ENCODE peak calls at places on chromosomes 16 and 17, in seven cellular contexts. C is Peyer's patch, O is right lobe of liver, M is adrenal gland, W is tibial nerve, U is stomach, Y is heart left ventricle. R is an unnamed sample.

GRCh38 chr16:11301645-11302513 is 20.7 kb upstream of the PRM1 start:
- DNase-seq in C (no peak), O (no peak), M (no peak), W (no peak), U (no peak), Y (no peak), R (no peak)

GRCh38 chr16:87553174-87553573 is 49.1 kb upstream of the JPH3 start:
- DNase-seq in C (no peak), O (no peak), M (no peak), W (no peak), U (no peak), Y (no peak), R (no peak)

GRCh38 chr17:60901806-60902205 is 224.2 kb downstream of the BCAS3 start:
- DNase-seq in C (no peak), O (no peak), M (no peak), W (no peak), U (no peak), Y (no peak), R (no peak)

GRCh38 chr17:37787055-37787720 is 42.3 kb upstream of the HNF1B start:
- DNase-seq in C (no peak), O (peak), M (peak), W (no peak), U (peak), Y (no peak), R (no peak)

GRCh38 chr17:3527896-3528603 is 29.6 kb downstream of the TRPV3 start:
- DNase-seq in C (no peak), O (no peak), M (no peak), W (no peak), U (no peak), Y (no peak), R (no peak)

GRCh38 chr17:21388066-21388465 is 11.9 kb downstream of the KCNJ12 start:
- DNase-seq in C (no peak), O (no peak), M (no peak), W (no peak), U (no peak), Y (peak), R (no peak)

GRCh38 chr17:45325810-45326209 is 9.0 kb upstream of the MAP3K14 start:
- DNase-seq in C (no peak), O (no peak), M (peak), W (no peak), U (no peak), Y (no peak), R (no peak)

GRCh38 chr16:10086620-10087019 is 95.6 kb downstream of the GRIN2A start:
- DNase-seq in C (no peak), O (no peak), M (no peak), W (no peak), U (no peak), Y (no peak), R (no peak)

GRCh38 chr17:53336281-53336680 is 486.4 kb upstream of the KIF2B start:
- DNase-seq in C (no peak), O (no peak), M (no peak), W (no peak), U (no peak), Y (no peak), R (no peak)

GRCh38 chr17:67246648-67247415 is 1.8 kb upstream of the HELZ start:
- DNase-seq in C (peak), O (peak), M (peak), W (no peak), U (peak), Y (no peak), R (peak)

GRCh38 chr17:2108170-2108569 is 53.3 kb downstream of the HIC1 start:
- DNase-seq in C (no peak), O (no peak), M (no peak), W (no peak), U (no peak), Y (no peak), R (no peak)

GRCh38 chr16:87698241-87698640 is 67.5 kb downstream of the KLHDC4 start:
- DNase-seq in C (peak), O (no peak), M (no peak), W (no peak), U (no peak), Y (no peak), R (no peak)

GRCh38 chr17:31388770-31389672 is 2.5 kb upstream of the RAB11FIP4 start:
- DNase-seq in C (peak), O (no peak), M (no peak), W (no peak), U (peak), Y (peak), R (no peak)

GRCh38 chr17:10614536-10615155 is 42.5 kb downstream of the MYH3 start:
- DNase-seq in C (peak), O (no peak), M (no peak), W (peak), U (no peak), Y (peak), R (peak)

GRCh38 chr17:42252528-42253172 is 23.5 kb downstream of the STAT5B start:
- DNase-seq in C (no peak), O (no peak), M (no peak), W (no peak), U (no peak), Y (no peak), R (no peak)

GRCh38 chr17:27473748-27474609 is 17.7 kb downstream of the KSR1 start:
- DNase-seq in C (peak), O (no peak), M (peak), W (no peak), U (peak), Y (peak), R (no peak)

GRCh38 chr17:73155410-73156165 is 9.2 kb upstream of the SSTR2 start:
- DNase-seq in C (no peak), O (no peak), M (no peak), W (no peak), U (no peak), Y (no peak), R (no peak)

DNA sequence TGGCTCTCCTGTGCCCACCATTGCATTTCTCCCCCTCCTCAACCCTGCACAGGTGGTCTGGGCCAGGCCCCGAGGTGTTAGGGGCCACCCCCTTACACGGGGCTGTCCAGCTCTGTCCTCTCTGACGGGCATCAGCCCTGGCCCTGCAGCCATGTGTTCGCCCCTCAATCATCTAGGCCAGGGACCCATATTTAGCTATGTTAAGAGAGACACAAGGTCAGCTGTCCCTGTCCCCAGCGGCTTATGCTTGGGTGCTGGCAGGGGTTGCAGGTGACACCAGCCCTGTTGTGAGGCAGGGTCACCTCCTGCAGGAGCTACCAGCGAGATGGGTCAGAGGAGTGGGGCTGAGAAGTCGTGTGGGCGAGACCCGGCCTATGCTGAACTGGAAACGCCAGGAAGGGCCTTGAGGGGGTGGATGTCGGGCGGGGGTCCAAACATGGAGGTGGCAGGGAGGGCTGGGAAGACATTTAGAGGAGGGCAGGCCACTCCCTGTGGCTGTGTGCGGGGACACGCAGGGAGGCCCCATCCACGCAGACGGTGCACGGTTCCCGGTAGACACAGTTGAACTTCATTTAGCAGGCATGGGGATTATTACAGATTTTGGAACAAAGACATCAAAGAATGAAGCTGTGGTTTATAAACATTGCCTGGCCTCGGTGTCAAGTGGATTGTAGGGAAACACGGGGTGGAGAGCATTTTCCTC is 133.2 kb upstream of the CHMP6 start:
- DNase-seq in C (no peak), O (no peak), M (no peak), W (no peak), U (no peak), Y (no peak), R (no peak)
- TF ChIP-seq POLR2A in C (no peak), O (no peak), M (no peak), W (no peak), U (no peak), Y (no peak), R (no peak)

GRCh38 chr17:19000531-19001011 is 4.0 kb downstream of the FAM83G start:
- DNase-seq in C (no peak), O (no peak), M (peak), W (no peak), U (peak), Y (no peak), R (peak)
- TF ChIP-seq POLR2A in C (peak), O (peak), M (no peak), W (no peak), U (no peak), Y (no peak), R (no peak)

GRCh38 chr17:76868176-76868668 is at the start of gene MGAT5B:
- DNase-seq in C (peak), O (peak), M (peak), W (peak), U (peak), Y (peak), R (peak)
- TF ChIP-seq POLR2A in C (no peak), O (no peak), M (no peak), W (no peak), U (no peak), Y (no peak), R (peak)

GRCh38 chr17:63694229-63694973 is 5.5 kb downstream of the LIMD2 start:
- DNase-seq in C (peak), O (no peak), M (no peak), W (no peak), U (no peak), Y (no peak), R (no peak)
- TF ChIP-seq POLR2A in C (no peak), O (no peak), M (no peak), W (no peak), U (no peak), Y (no peak), R (no peak)

GRCh38 chr17:39579318-39580081 is 28.2 kb downstream of the NEUROD2 start:
- DNase-seq in C (no peak), O (no peak), M (peak), W (no peak), U (no peak), Y (peak), R (no peak)

GRCh38 chr17:39568710-39569109 is 39.0 kb downstream of the NEUROD2 start:
- DNase-seq in C (no peak), O (no peak), M (no peak), W (no peak), U (no peak), Y (no peak), R (no peak)

GRCh38 chr17:39576187-39576586 is 31.5 kb downstream of the NEUROD2 start:
- DNase-seq in C (no peak), O (no peak), M (no peak), W (no peak), U (no peak), Y (no peak), R (no peak)

GRCh38 chr17:39578272-39578671 is 29.4 kb downstream of the NEUROD2 start:
- DNase-seq in C (no peak), O (no peak), M (no peak), W (no peak), U (no peak), Y (no peak), R (no peak)

DNA sequence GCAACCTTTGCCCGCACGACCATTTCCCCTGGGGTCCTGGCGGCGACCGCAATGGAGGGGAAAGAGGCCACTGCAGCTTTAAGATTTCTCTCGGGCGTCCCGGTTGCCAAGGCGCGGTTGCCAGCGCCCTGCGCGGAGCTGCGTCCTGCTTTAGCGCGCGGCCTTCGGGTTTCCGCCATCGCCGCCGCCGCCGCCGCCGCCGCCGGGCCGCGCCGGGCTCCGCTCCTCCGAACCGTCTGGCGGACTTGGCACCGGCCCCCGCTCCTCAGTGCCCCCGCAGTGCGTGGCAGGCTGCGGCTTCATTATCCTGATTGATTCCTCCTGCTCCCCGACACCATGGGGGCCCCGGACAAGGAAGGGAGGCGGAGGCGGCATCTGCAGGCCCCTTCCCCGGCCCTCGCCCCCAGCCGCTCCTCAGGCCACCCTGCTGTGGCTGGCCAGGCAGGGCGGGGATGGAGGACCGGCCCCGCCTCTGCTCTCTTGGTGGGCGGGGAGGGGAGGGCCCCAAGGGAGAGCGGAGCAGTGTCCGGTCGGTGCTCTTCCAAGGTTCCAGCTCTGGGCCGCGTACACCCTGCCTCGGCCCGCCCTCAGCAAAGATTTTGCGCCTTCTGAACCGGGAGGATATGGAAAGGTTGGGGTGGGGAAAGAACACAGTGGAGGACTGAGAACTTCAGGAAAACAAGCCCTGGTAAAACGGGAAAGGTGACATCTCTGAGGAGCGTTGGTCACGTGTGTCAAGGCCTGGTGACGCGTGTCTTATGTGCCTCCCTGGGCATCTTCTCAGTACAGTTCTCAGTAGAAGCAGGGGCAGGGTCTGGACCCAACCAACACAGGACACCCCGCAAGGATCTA is 34.0 kb downstream of the NEUROD2 start:
- DNase-seq in C (peak), O (peak), M (peak), W (peak), U (peak), Y (peak), R (peak)
- TF ChIP-seq POLR2A in C (no peak), O (peak), M (peak), W (no peak), U (no peak), Y (no peak), R (peak)

GRCh38 chr17:17888371-17888770 is 51.6 kb upstream of the SREBF1 start:
- DNase-seq in C (no peak), O (no peak), M (no peak), W (no peak), U (no peak), Y (no peak), R (no peak)

GRCh38 chr17:17886747-17887146 is 50.0 kb upstream of the SREBF1 start:
- DNase-seq in C (no peak), O (no peak), M (no peak), W (no peak), U (no peak), Y (no peak), R (no peak)

GRCh38 chr17:17889922-17890321 is 53.1 kb upstream of the SREBF1 start:
- DNase-seq in C (no peak), O (no peak), M (no peak), W (no peak), U (no peak), Y (no peak), R (no peak)

GRCh38 chr17:17887752-17888304 is 51.0 kb upstream of the SREBF1 start:
- DNase-seq in C (no peak), O (no peak), M (no peak), W (no peak), U (no peak), Y (no peak), R (no peak)

DNA sequence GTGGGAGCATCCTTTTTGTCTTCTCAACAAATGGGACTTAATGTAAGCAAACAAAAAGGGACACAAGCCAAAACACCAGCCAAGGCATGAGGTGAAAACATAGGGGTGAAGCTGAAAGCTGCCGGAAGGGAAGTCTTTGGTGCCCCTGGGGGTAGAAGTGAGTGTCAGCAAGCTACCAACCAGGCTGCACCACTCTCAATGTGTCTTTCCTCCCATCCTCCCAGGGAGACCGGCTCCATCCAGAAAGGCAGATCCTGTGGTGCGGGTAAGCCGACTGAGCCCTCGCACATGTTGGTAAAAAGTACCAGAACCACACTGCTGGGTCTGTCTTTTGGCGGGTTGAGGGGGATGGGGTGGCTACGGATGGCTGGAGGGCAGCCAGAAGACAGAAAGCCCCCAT is 52.0 kb upstream of the SREBF1 start:
- DNase-seq in C (no peak), O (no peak), M (no peak), W (no peak), U (no peak), Y (no peak), R (no peak)
- TF ChIP-seq POLR2A in C (no peak), O (no peak), M (no peak), W (no peak), U (no peak), Y (no peak), R (no peak)

DNA sequence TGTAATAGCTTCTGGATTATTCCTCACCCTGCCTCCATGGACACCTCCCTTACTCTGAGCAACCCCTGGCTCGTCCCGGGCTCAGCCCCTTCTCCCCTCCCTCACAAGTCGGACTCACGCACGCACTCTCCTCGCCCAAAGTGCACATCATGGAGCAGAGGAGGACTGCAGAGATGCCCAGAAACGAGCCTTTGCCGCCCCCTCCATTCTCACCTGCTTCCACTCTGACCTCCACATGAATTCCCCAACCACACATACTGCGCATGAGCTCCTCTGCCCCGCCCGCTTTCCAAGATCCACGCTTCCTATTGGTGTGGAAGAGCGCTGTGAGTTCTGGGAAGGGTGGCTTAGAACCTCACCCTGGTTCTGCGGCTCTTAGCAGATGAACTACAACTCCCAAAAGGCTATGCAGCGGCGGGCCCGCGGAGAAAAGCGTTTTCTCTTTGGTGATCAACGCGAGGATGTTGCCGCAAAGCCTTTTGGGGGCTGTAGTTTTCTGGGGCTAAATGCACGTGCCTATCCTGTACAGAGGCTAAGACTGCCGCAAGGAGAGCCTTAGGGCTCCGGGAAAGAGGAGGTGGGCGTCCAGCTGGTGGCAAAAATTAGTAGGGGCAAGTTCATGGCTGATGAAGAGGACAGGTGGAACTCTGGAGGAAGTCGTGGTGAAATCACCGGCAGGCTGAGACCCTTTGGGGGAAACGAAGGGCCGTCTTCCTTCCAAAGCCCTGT is at the start of gene PHB1:
- DNase-seq in C (peak), O (peak), M (peak), W (peak), U (peak), Y (peak), R (peak)
- TF ChIP-seq POLR2A in C (peak), O (no peak), M (no peak), W (peak), U (no peak), Y (no peak), R (peak)

GRCh38 chr17:32518856-32519768 is 32.3 kb downstream of the CDK5R1 start:
- DNase-seq in C (peak), O (peak), M (no peak), W (no peak), U (peak), Y (peak), R (no peak)
- TF ChIP-seq POLR2A in C (no peak), O (no peak), M (no peak), W (no peak), U (no peak), Y (no peak), R (peak)